ENCODE peak calls at places on chromosomes 12 and 14, in seven cellular contexts. S is psoas muscle, Y is cardiac muscle cell, R is dorsolateral prefrontal cortex, N is tibial artery, A is neural progenitor cell, P is IMR-90. I is an unnamed sample.

GRCh38 chr12:6277982-6278438 is 32.5 kb upstream of the PLEKHG6 start:
- DNase-seq in S (no peak), Y (no peak), R (no peak), N (no peak), A (no peak), P (no peak), I (no peak)

GRCh38 chr12:52990206-52990605 is 16.1 kb upstream of the EIF4B start:
- DNase-seq in S (no peak), Y (no peak), R (no peak), N (no peak), A (no peak), P (peak), I (no peak)

GRCh38 chr14:104935026-104935650 is 10.5 kb downstream of the PLD4 start:
- DNase-seq in S (no peak), Y (no peak), R (no peak), N (peak), A (no peak), P (no peak), I (no peak)

GRCh38 chr12:76266797-76267196 is 81.4 kb downstream of the BBS10 start:
- DNase-seq in S (peak), Y (no peak), R (no peak), N (peak), A (no peak), P (peak), I (no peak)

GRCh38 chr14:51211149-51211548 is 28.9 kb upstream of the TMX1 start:
- DNase-seq in S (no peak), Y (no peak), R (no peak), N (no peak), A (no peak), P (peak), I (no peak)

GRCh38 chr14:105850853-105851581 is 324.6 kb downstream of the TMEM121 start:
- DNase-seq in S (no peak), Y (no peak), R (peak), N (peak), A (no peak), P (no peak), I (no peak)

GRCh38 chr12:101204598-101205304 is 5.3 kb downstream of the SLC5A8 start:
- DNase-seq in S (no peak), Y (no peak), R (no peak), N (no peak), A (peak), P (no peak), I (no peak)

GRCh38 chr14:102799684-102800562 is 22.7 kb downstream of the TRAF3 start:
- DNase-seq in S (no peak), Y (no peak), R (no peak), N (peak), A (no peak), P (peak), I (no peak)

GRCh38 chr12:24109381-24110039 is 160.0 kb upstream of the SOX5 start:
- DNase-seq in S (no peak), Y (peak), R (no peak), N (no peak), A (peak), P (peak), I (no peak)

GRCh38 chr14:98994571-98994970 is 277.4 kb downstream of the BCL11B start:
- DNase-seq in S (no peak), Y (no peak), R (no peak), N (no peak), A (no peak), P (no peak), I (no peak)
- H3K27ac ChIP-seq in S (no peak), Y (no peak), R (no peak), N (no peak), A (no peak), P (no peak), I (no peak)

GRCh38 chr12:123397400-123397799 is 13.5 kb downstream of the KMT5A start:
- DNase-seq in S (no peak), Y (no peak), R (no peak), N (no peak), A (no peak), P (no peak), I (no peak)

GRCh38 chr12:123398177-123398916 is 14.4 kb downstream of the KMT5A start:
- DNase-seq in S (peak), Y (no peak), R (no peak), N (peak), A (no peak), P (peak), I (peak)

GRCh38 chr12:123396543-123396942 is 12.6 kb downstream of the KMT5A start:
- DNase-seq in S (no peak), Y (no peak), R (no peak), N (no peak), A (no peak), P (no peak), I (no peak)

GRCh38 chr12:123395236-123395635 is 11.3 kb downstream of the KMT5A start:
- DNase-seq in S (no peak), Y (no peak), R (no peak), N (no peak), A (no peak), P (no peak), I (no peak)

GRCh38 chr12:123396954-123397353 is 13.0 kb downstream of the KMT5A start:
- DNase-seq in S (no peak), Y (no peak), R (no peak), N (no peak), A (no peak), P (no peak), I (no peak)
- H3K27ac ChIP-seq in S (no peak), Y (no peak), R (peak), N (peak), A (no peak), P (peak), I (peak)

GRCh38 chr14:53999061-53999488 is 42.5 kb upstream of the BMP4 start:
- DNase-seq in S (no peak), Y (peak), R (no peak), N (no peak), A (peak), P (peak), I (no peak)
- H3K27ac ChIP-seq in S (no peak), Y (peak), R (no peak), N (no peak), A (no peak), P (peak), I (no peak)

DNA sequence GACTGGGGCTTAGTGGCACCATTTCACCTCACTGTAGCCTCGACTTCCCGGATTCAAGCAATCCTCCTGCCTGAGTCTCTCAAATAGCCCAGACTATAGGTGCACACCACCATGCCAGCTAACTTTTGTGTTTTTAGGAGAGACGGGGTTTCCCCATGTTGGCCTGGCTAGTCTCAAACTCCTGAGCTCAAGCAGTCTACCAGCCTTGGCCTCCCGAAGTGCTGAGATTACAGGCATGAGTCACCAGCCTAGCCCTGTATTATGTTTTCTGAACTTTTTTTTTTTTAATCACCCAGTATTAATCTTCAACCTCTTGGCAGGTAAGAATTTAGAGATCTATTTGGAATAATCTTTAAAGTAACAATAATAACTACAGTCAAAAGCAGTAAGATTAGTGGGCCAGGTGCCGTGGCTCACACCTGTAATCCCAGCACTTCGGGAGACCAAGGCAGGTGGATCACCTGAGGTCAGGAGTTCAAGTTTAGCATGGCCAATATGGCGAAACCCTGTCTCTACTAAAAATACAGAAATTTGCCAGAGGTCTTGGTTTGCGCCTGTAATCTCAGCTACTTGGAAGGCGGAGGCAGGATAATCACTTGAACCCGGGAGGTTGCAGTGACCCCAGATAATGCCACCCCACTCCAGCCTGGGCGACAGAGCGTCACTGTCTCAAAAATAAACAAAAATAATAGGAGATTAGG is 8.6 kb downstream of the NANOG start:
- DNase-seq in S (no peak), Y (peak), R (no peak), N (no peak), A (no peak), P (peak), I (no peak)
- H3K27ac ChIP-seq in S (no peak), Y (peak), R (no peak), N (no peak), A (no peak), P (no peak), I (no peak)

DNA sequence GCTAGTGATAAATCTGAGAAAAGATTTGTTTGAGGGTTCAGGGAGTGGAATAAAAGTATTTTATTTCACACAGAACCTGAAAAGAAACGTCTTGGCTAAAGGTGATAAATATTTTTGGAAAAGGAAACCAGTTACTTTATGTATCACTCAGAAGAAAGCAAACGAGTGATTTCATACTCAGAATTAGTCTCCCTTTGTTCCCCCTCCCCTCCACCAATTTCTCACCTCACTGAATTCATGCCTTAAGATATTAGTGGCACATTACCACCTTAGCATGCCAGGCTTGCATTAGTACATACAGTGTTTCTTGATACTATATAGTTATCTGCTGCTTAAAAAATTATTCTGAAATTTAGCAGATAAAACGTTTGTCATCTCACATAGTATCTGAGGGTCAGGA is 28.2 kb downstream of the G2E3 start:
- DNase-seq in S (no peak), Y (no peak), R (no peak), N (no peak), A (no peak), P (no peak), I (no peak)
- H3K27ac ChIP-seq in S (no peak), Y (no peak), R (no peak), N (no peak), A (no peak), P (no peak), I (no peak)

GRCh38 chr12:71565568-71565967 is 98.1 kb downstream of the ZFC3H1 start:
- DNase-seq in S (no peak), Y (no peak), R (no peak), N (no peak), A (no peak), P (no peak), I (no peak)

GRCh38 chr12:71566655-71567054 is 97.0 kb downstream of the ZFC3H1 start:
- DNase-seq in S (no peak), Y (no peak), R (no peak), N (no peak), A (no peak), P (no peak), I (no peak)

GRCh38 chr12:71567562-71567961 is 96.1 kb downstream of the ZFC3H1 start:
- DNase-seq in S (no peak), Y (peak), R (no peak), N (no peak), A (peak), P (no peak), I (no peak)

GRCh38 chr12:71558445-71558844 is 105.2 kb downstream of the ZFC3H1 start:
- DNase-seq in S (no peak), Y (no peak), R (no peak), N (no peak), A (no peak), P (peak), I (no peak)

DNA sequence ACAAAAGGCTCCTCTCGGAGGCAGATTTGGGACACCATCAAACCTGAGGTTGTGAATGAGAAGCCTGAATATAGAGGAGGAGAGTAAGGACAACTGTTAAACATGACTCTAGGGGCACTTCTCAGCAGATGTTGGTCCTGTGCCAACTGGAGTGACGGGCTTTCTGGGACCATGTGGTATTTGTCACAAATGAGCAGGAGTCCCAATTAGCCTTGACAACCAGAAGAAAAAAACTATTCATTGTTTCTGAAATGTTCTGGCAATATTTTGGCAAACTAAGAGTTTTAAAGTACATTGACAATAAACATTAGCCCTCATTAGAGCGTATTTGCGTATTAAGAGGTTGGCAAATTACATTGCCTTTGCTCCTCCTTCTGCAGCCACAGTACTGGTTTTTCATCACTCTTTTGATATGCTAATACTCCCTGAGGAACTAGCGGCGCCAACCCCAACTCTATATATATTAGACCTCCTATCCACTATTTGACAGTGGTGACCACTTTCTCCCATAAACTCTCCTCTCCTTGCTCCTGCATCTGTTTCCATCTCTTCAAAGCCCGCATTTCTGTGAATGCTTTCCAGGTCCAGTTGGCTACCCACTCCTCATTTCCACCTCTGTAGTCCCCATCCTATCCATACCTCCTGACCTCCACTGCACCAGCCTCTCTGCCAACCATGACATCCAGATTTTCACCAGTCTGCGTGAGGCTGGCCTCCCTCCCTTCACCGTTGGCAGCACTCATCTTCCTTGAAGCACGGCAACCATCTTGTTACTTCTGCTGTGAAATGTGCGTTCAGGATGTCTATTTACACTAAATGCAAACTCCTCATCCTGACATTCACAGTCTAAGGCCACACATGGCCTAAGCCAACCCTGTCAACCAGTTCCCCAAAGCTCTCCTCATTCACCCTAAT is 100.7 kb downstream of the ZFC3H1 start:
- DNase-seq in S (no peak), Y (peak), R (no peak), N (no peak), A (no peak), P (no peak), I (no peak)
- H3K27ac ChIP-seq in S (no peak), Y (no peak), R (no peak), N (no peak), A (no peak), P (no peak), I (no peak)

GRCh38 chr14:44941591-44941990 is 20.2 kb downstream of the KLHL28 start:
- DNase-seq in S (no peak), Y (no peak), R (no peak), N (no peak), A (no peak), P (no peak), I (no peak)

GRCh38 chr14:44944107-44944506 is 17.6 kb downstream of the KLHL28 start:
- DNase-seq in S (no peak), Y (no peak), R (no peak), N (no peak), A (no peak), P (no peak), I (no peak)

GRCh38 chr14:44940944-44941343 is 20.8 kb downstream of the KLHL28 start:
- DNase-seq in S (no peak), Y (no peak), R (no peak), N (no peak), A (no peak), P (no peak), I (no peak)

GRCh38 chr14:44942436-44942835 is 19.3 kb downstream of the KLHL28 start:
- DNase-seq in S (no peak), Y (no peak), R (no peak), N (no peak), A (no peak), P (no peak), I (no peak)

DNA sequence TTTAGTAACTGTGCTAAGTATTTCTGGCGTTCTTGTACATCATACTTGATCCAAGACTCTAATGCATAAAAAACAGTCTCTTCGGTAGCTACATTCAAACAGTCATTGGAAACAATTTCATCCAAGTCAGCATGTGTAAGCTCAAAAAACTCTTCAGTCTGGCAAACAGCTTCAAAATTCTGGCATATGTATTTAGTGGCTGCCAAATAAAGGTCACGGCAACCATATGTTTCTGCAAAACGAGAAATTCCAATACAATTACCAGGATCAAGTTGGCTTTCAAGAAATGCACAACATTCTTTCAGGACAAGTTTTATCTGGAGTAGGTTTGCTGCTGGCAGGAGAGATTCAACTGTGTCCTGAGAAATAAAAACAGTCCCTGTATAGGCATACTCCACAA is 16.5 kb downstream of the KLHL28 start:
- DNase-seq in S (no peak), Y (no peak), R (no peak), N (no peak), A (no peak), P (peak), I (no peak)
- H3K27ac ChIP-seq in S (no peak), Y (no peak), R (no peak), N (no peak), A (no peak), P (peak), I (no peak)

DNA sequence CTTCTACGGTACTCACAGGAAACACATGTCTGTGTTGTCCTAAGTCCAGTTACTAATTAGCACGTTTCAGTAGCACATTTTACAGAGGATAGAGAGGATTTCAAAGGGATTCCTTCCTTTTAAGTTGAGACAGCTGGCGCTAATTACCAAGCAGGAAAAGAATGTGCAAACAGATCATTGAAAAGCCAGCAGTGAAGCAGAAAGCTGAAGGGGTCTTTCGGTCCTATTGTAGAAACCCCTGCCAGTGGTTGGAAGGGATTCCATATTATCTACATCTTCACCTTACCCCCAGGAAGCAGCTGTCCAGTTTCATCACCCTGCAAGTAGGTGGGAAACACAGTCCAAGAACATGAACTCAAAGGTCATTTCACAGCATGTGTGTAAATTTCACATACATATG is 292.2 kb downstream of the DUSP6 start:
- DNase-seq in S (no peak), Y (no peak), R (no peak), N (no peak), A (peak), P (peak), I (no peak)
- H3K27ac ChIP-seq in S (no peak), Y (no peak), R (no peak), N (no peak), A (peak), P (no peak), I (no peak)

GRCh38 chr14:22565391-22565945 is 23.6 kb downstream of the DAD1 start:
- DNase-seq in S (no peak), Y (no peak), R (no peak), N (no peak), A (no peak), P (no peak), I (no peak)
- H3K27ac ChIP-seq in S (peak), Y (peak), R (no peak), N (peak), A (peak), P (no peak), I (no peak)

GRCh38 chr12:27273114-27273513 is 29.0 kb downstream of the STK38L start:
- DNase-seq in S (no peak), Y (no peak), R (no peak), N (no peak), A (no peak), P (no peak), I (no peak)
- H3K27ac ChIP-seq in S (peak), Y (no peak), R (no peak), N (peak), A (no peak), P (no peak), I (no peak)